ENCODE peak calls at places on chromosomes 1 and 21, in four cellular contexts. U, S, E and J are unnamed samples.
A peak's percentile ranks its signal among the peaks of the same experiment; 100 is the strongest.

GRCh38 chr1:185816460-185816859 is 82.3 kb downstream of the HMCN1 start:
- DNase-seq in E (no peak), S (no peak), U (no peak), J (no peak)

GRCh38 chr1:76144233-76144632 is 69.7 kb downstream of the ST6GALNAC3 start:
- DNase-seq in U (no peak), S (no peak), E (no peak), J (no peak)

GRCh38 chr1:43774359-43774758 is 67.0 kb downstream of the ST3GAL3 start:
- DNase-seq in U (no peak), S (no peak), E (no peak), J (no peak)

GRCh38 chr1:218823291-218823900 is 350.3 kb upstream of the LYPLAL1 start:
- DNase-seq in S (no peak), E (no peak), U (no peak), J (no peak)

GRCh38 chr1:156725683-156726280 is 2.5 kb upstream of the METTL25B start:
- DNase-seq in S (peak; percentile 77), U (peak; percentile 92), E (peak; percentile 78), J (no peak)

GRCh38 chr1:101276818-101277217 is 40.0 kb downstream of the S1PR1 start:
- DNase-seq in U (no peak), S (no peak), E (no peak), J (no peak)

GRCh38 chr1:50270926-50271325 is 152.3 kb downstream of the DMRTA2 start:
- DNase-seq in E (no peak), U (no peak), S (no peak), J (no peak)

GRCh38 chr1:15703562-15703961 is 19.4 kb downstream of the PLEKHM2 start:
- DNase-seq in E (peak; percentile 73), U (peak; percentile 61), S (no peak), J (peak; percentile 92)

GRCh38 chr1:44812822-44813543 is 4.7 kb downstream of the BTBD19 start:
- DNase-seq in S (no peak), U (peak; percentile 59), E (no peak), J (peak; percentile 77)

GRCh38 chr1:111894497-111894896 is 95.0 kb downstream of the KCND3 start:
- DNase-seq in S (no peak), E (no peak), U (no peak), J (no peak)

GRCh38 chr1:7050751-7051665 is 265.8 kb downstream of the CAMTA1 start:
- DNase-seq in E (peak; percentile 54), S (no peak), U (no peak), J (no peak)

GRCh38 chr1:36691374-36691773 is 208.7 kb upstream of the CSF3R start:
- DNase-seq in E (no peak), U (no peak), S (no peak), J (no peak)

GRCh38 chr1:15881961-15882360 is 34.5 kb downstream of the SPEN start:
- DNase-seq in U (no peak), E (no peak), S (no peak), J (no peak)

GRCh38 chr1:211257831-211258225 is 1.3 kb upstream of the RCOR3 start:
- DNase-seq in E (no peak), U (no peak), S (peak; percentile 10), J (no peak)

GRCh38 chr1:32099426-32099825 is 8.4 kb upstream of the KPNA6 start:
- DNase-seq in U (no peak), E (no peak), S (no peak), J (no peak)

GRCh38 chr1:94044290-94044790 is 76.6 kb downstream of the ABCA4 start:
- DNase-seq in E (peak; percentile 2), S (no peak), U (peak; percentile 76), J (no peak)

GRCh38 chr1:20551945-20552727 is at the start of gene FAM43B:
- DNase-seq in E (peak; percentile 84), U (no peak), S (peak; percentile 68), J (peak; percentile 53)

GRCh38 chr1:119225831-119226230 is 85.4 kb upstream of the WARS2 start:
- DNase-seq in S (no peak), E (no peak), U (no peak), J (no peak)

GRCh38 chr1:160400284-160400645 is at the start of gene VANGL2:
- DNase-seq in U (peak; percentile 73), S (peak; percentile 90), E (peak; percentile 79), J (peak; percentile 75)

GRCh38 chr1:176029609-176030008 is 177.5 kb downstream of the COP1 start:
- DNase-seq in U (no peak), E (no peak), S (no peak), J (no peak)

GRCh38 chr1:89957063-89957462 is 37.8 kb upstream of the ZNF326 start:
- DNase-seq in E (no peak), S (no peak), U (no peak), J (no peak)

GRCh38 chr1:92944901-92945747 is 16.1 kb downstream of the DIPK1A start:
- DNase-seq in U (no peak), S (no peak), E (no peak), J (no peak)

GRCh38 chr1:98794196-98794886 is 132.8 kb downstream of the SNX7 start:
- DNase-seq in E (no peak), S (no peak), U (no peak), J (peak; percentile 2)

GRCh38 chr1:36006941-36007500 is 76.1 kb downstream of the AGO3 start:
- DNase-seq in E (no peak), U (no peak), S (no peak), J (no peak)

GRCh38 chr1:66607458-66607857 is 73.5 kb downstream of the SGIP1 start:
- DNase-seq in E (no peak), U (no peak), S (no peak), J (no peak)

GRCh38 chr21:43188712-43189151 is 19.9 kb downstream of the CRYAA start:
- DNase-seq in U (no peak), S (peak; percentile 39), E (peak; percentile 65), J (peak; percentile 85)

GRCh38 chr1:205301842-205302588 is 19.5 kb downstream of the NUAK2 start:
- DNase-seq in S (no peak), E (no peak), U (no peak), J (no peak)

GRCh38 chr1:212515329-212515760 is 82.6 kb downstream of the NENF start:
- DNase-seq in S (no peak), U (no peak), E (no peak), J (no peak)